ENCODE peak calls at places on chromosomes 5 and 9, in five cellular contexts. D, J, E, W and R are unnamed samples.

GRCh38 chr9:137665226-137665625 is 46.4 kb downstream of the EHMT1 start:
- DNase-seq in D (no peak), W (no peak), E (no peak), J (no peak), R (no peak)

GRCh38 chr5:154087260-154087659 is 48.5 kb downstream of the MFAP3 start:
- DNase-seq in D (no peak), E (no peak), W (no peak), J (no peak), R (no peak)

GRCh38 chr9:82555408-82555807 is 507.5 kb downstream of the RASEF start:
- DNase-seq in W (no peak), J (no peak), E (no peak), D (no peak), R (no peak)

GRCh38 chr9:38263534-38263933 is 129.0 kb upstream of the ALDH1B1 start:
- DNase-seq in D (no peak), J (no peak), W (peak), E (no peak), R (no peak)

GRCh38 chr9:16119861-16120641 is 567.2 kb downstream of the CCDC171 start:
- DNase-seq in W (no peak), J (no peak), E (peak), D (no peak), R (no peak)

GRCh38 chr5:132266836-132267160 is 9.3 kb downstream of the PDLIM4 start:
- DNase-seq in E (no peak), J (no peak), W (no peak), D (no peak), R (no peak)

GRCh38 chr5:176787676-176788075 is 22.7 kb upstream of the UNC5A start:
- DNase-seq in W (no peak), D (no peak), E (no peak), J (no peak), R (no peak)

GRCh38 chr5:154110781-154111180 is 72.0 kb downstream of the MFAP3 start:
- DNase-seq in D (no peak), E (no peak), W (no peak), J (no peak), R (no peak)

GRCh38 chr5:149471406-149472183 is 79.6 kb downstream of the CSNK1A1 start:
- DNase-seq in E (peak), J (no peak), W (peak), D (peak), R (no peak)

GRCh38 chr5:96641368-96641767 is 20.8 kb upstream of the CAST start:
- DNase-seq in E (no peak), D (no peak), J (no peak), W (peak), R (no peak)

GRCh38 chr5:13735686-13736085 is 208.8 kb downstream of the DNAH5 start:
- DNase-seq in E (no peak), J (no peak), W (no peak), D (no peak), R (no peak)

GRCh38 chr5:75006821-75007536 is 45.4 kb downstream of the GCNT4 start:
- DNase-seq in J (no peak), D (no peak), E (no peak), W (no peak), R (no peak)

GRCh38 chr5:10914741-10915480 is 153.9 kb upstream of the DAP start:
- DNase-seq in J (no peak), E (no peak), W (no peak), D (no peak), R (no peak)

GRCh38 chr5:134554319-134555222 is 29.1 kb downstream of the JADE2 start:
- DNase-seq in E (peak), J (peak), W (peak), D (peak), R (peak)

GRCh38 chr9:114319147-114319546 is 3.8 kb upstream of the ORM1 start:
- DNase-seq in W (no peak), D (no peak), E (no peak), J (no peak), R (no peak)

GRCh38 chr9:120441446-120442279 is 138.3 kb downstream of the CDK5RAP2 start:
- DNase-seq in E (no peak), W (peak), J (peak), D (no peak), R (no peak)

GRCh38 chr5:57368010-57368409 is 114.6 kb downstream of the ACTBL2 start:
- DNase-seq in W (no peak), J (peak), E (no peak), D (no peak), R (no peak)

GRCh38 chr5:2205596-2205995 is 322.9 kb upstream of the IRX4 start:
- DNase-seq in E (no peak), J (no peak), W (no peak), D (no peak), R (no peak)

GRCh38 chr9:114220129-114220541 is 64.8 kb downstream of the COL27A1 start:
- DNase-seq in E (no peak), D (peak), J (peak), W (peak), R (no peak)

GRCh38 chr5:6419340-6419852 is 29.3 kb upstream of the UBE2QL1 start:
- DNase-seq in J (no peak), W (no peak), D (no peak), E (peak), R (no peak)

GRCh38 chr5:111997308-111998159 is 240.5 kb upstream of the NREP start:
- DNase-seq in J (peak), D (no peak), W (peak), E (peak), R (no peak)

GRCh38 chr5:149271717-149272558 is at the start of gene AFAP1L1:
- DNase-seq in W (no peak), D (peak), E (peak), J (no peak), R (peak)

GRCh38 chr5:135990518-135991240 is 35.9 kb upstream of the LECT2 start:
- DNase-seq in W (no peak), E (no peak), D (no peak), J (no peak), R (no peak)

GRCh38 chr9:96050048-96050875 is 174.8 kb downstream of the ERCC6L2 start:
- DNase-seq in W (no peak), J (no peak), E (no peak), D (no peak), R (no peak)

GRCh38 chr5:36613771-36614656 is 7.6 kb downstream of the SLC1A3 start:
- DNase-seq in E (no peak), W (no peak), D (no peak), J (no peak), R (no peak)

GRCh38 chr5:6166698-6167394 is 211.5 kb downstream of the MED10 start:
- DNase-seq in D (no peak), W (no peak), E (no peak), J (no peak), R (no peak)

GRCh38 chr5:149056611-149057165 is 6.2 kb downstream of the SH3TC2 start:
- DNase-seq in E (no peak), W (peak), D (no peak), J (no peak), R (no peak)

GRCh38 chr5:128196791-128197190 is 113.2 kb downstream of the SLC12A2 start:
- DNase-seq in J (no peak), D (no peak), E (no peak), W (peak), R (no peak)

GRCh38 chr5:149870697-149871096 is 73.9 kb downstream of the PDE6A start:
- DNase-seq in J (no peak), D (no peak), E (no peak), W (no peak), R (no peak)

GRCh38 chr5:177405805-177406204 is 3.6 kb downstream of the F12 start:
- DNase-seq in J (no peak), D (peak), W (no peak), E (no peak), R (no peak)

GRCh38 chr5:113427871-113428574 is 6.8 kb downstream of the TSSK1B start:
- DNase-seq in W (no peak), J (no peak), D (no peak), E (peak), R (no peak)

GRCh38 chr5:124648902-124649467 is 97.5 kb downstream of the ZNF608 start:
- DNase-seq in D (no peak), E (no peak), W (no peak), J (no peak), R (no peak)

GRCh38 chr9:129979346-129979745 is 63.6 kb downstream of the FNBP1 start:
- DNase-seq in W (no peak), E (no peak), D (no peak), J (no peak), R (no peak)

GRCh38 chr5:177027665-177028064 is 5.2 kb downstream of the ZNF346 start:
- DNase-seq in W (no peak), E (no peak), D (no peak), J (no peak), R (no peak)

GRCh38 chr5:35939639-35940038 is 1.2 kb upstream of the CAPSL start:
- DNase-seq in W (no peak), E (no peak), D (no peak), J (no peak), R (no peak)

DNA sequence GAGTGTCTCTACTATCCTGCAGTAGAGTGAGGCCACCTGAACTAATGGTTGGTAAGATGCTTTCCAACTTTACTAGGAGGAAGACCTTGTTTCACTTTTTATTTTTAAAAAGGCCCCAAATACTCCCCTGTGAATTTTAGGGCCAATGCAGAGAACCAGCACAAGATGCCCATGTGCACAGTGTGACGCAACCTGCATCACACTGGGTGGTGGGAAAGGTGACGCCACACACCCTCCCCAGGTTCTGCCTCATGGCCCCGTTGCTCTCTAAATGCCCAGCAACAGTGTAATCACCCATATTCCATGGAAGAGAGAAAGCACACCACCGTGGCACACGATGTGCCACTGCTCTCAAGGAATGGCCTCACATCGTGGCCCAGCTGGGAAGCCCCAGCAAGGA is 6.4 kb downstream of the SURF4 start:
- DNase-seq in J (no peak), W (no peak), E (no peak), D (no peak), R (no peak)
- H3K27ac ChIP-seq in J (no peak), W (no peak), E (peak), D (peak), R (no peak)

GRCh38 chr9:136607334-136607919 is 55.3 kb upstream of the EGFL7 start:
- DNase-seq in D (no peak), W (no peak), E (no peak), J (no peak), R (no peak)

GRCh38 chr9:136604823-136605525 is 57.7 kb upstream of the EGFL7 start:
- DNase-seq in D (peak), E (no peak), W (no peak), J (no peak), R (no peak)

GRCh38 chr9:136603901-136604816 is 58.3 kb upstream of the NOTCH1 start:
- DNase-seq in D (peak), W (no peak), E (no peak), J (no peak), R (peak)

GRCh38 chr9:136606687-136607333 is 55.9 kb upstream of the EGFL7 start:
- DNase-seq in J (no peak), E (no peak), D (peak), W (no peak), R (no peak)

GRCh38 chr9:136605966-136606365 is 56.8 kb upstream of the EGFL7 start:
- DNase-seq in W (no peak), E (no peak), D (no peak), J (no peak), R (peak)
- H3K27ac ChIP-seq in W (no peak), E (peak), D (peak), J (no peak), R (no peak)

GRCh38 chr9:88266416-88266815 is 121.8 kb upstream of the SPIN1 start:
- DNase-seq in E (peak), D (no peak), W (no peak), J (peak), R (no peak)
- H3K27ac ChIP-seq in E (no peak), D (no peak), W (no peak), J (no peak), R (no peak)

DNA sequence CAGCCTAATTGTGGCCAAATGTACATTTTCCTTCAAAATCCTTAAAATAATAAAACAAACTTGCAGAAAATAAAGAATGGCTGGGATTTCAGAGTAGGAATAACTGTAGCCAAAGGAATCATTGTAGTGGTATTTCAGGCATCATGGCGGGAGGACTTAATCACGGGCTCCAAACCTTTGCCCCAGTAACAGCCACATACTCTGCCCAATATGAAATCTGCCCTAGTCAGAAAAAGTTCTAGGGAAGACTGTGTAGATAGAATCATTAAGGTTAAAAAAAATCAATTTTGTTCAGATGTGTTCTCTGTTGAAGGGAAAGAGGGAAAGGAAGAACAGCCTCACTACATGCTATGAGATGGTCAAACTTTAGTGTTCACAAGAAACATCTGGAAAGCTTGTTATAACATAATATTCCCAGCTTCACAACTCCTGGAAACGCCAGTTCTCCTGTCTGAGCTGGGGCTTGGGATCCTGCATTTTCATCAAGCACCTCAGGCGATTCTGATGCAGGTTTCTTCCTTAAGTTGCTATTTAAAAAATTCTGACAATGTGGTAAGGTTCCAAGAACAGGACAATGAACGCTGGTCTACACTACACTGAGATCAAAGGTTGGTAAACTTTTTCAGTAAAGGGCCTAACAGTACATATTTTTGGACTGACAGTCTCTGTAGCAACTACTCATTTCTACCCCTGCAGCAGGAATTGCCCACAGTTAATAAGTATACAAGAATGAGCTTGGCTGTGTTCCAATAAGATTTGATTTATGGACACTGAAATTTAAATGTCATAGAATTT is 87.9 kb downstream of the CEMIP2 start:
- DNase-seq in J (no peak), E (peak), W (peak), D (no peak), R (no peak)
- H3K27ac ChIP-seq in J (peak), E (no peak), W (peak), D (peak), R (no peak)

DNA sequence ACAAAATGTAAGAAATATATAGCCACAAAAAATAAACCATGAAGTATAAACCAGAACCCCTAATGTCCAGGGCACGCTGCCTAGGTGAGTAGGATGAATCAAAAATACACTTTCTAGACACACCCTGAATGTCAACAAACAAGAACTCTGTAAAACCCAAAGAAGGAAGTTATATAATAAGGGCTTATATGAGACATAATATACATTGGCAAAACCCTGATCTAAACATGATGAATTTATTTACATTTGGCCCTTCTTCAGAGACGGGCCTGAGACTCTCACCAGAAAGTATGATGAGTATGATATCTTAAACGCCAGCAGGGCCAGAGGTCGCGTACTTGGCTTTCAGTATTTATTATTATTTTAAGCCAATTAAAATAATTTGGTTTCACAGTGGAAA is 125.1 kb upstream of the FST start:
- DNase-seq in D (no peak), W (peak), J (no peak), E (no peak), R (no peak)
- H3K27ac ChIP-seq in D (no peak), W (no peak), J (no peak), E (no peak), R (no peak)

DNA sequence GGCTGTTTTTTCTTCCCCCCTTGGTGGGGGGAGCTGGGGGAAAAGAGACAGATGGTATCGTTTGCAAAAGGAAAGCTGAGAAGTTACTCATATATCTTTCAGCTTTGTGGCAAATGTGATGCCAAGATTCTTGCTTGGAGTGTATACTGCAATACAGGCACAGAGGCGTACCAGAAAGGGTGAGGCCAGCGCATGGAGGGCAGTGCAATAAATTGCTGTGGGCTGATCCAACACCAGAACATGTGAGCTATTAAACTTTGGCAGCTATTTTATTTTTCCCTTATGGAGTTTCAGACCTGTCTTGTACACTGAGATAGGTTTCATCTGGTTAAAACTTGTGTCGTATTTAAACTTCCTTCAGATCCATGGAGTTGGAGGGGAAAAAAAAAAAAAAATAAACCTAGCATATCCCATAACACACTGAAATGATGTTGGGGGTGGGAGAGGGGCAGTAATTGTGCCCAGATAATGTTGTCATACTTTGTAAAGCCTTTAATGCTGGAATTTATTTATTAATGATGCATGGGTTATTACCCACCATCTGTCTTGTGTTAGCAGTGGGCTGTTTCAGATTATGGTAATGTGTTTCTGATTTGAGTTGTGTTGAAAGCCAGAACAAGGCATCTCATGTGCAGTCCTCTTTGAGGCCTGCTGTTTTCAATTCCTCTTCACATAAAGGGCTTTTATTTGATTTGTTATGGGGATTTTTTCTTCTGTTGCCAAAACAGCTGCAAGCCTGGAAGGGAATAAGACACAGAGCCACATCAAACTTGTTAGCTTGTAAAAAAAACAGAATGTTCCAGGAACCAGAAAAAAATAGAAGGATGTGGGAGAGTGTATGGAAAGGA is 891.3 kb downstream of the TLE1 start:
- DNase-seq in J (peak), D (peak), W (peak), E (no peak), R (no peak)
- H3K27ac ChIP-seq in J (no peak), D (peak), W (no peak), E (no peak), R (peak)

DNA sequence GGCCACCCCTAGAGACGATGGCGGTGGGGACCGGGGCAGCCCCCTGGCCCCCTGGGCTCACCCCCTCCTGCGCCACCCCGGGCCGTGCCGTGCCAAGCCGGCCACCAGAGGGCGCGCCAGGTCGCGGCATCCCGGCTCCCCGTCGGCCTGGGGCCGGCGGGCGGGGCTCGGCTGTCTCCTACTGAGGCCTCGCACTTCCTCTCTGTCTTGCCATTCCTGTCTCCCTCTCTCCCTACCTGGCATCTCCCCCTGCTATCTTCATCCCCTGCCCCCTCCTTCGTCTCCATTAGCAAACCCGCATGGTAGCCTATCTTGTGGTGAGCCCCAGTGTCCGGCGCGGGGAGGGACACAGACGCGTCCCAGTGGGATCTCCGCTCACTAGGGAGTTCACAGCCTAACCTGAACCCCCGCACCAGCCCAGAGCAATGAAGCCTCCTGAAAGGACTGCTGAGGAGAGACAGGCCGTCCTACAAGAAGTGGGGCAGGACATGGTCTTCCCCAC is 29.8 kb upstream of the FABP6 start:
- DNase-seq in J (no peak), E (peak), W (peak), D (peak), R (peak)
- H3K27ac ChIP-seq in J (no peak), E (no peak), W (no peak), D (peak), R (no peak)

GRCh38 chr9:20540169-20540863 is 82.0 kb downstream of the MLLT3 start:
- DNase-seq in D (no peak), E (no peak), J (no peak), W (no peak), R (no peak)

GRCh38 chr9:20537269-20537668 is 85.0 kb downstream of the MLLT3 start:
- DNase-seq in W (no peak), E (no peak), D (no peak), J (no peak), R (no peak)

GRCh38 chr9:20538092-20538491 is 84.2 kb downstream of the MLLT3 start:
- DNase-seq in J (no peak), E (no peak), W (no peak), D (no peak), R (no peak)

DNA sequence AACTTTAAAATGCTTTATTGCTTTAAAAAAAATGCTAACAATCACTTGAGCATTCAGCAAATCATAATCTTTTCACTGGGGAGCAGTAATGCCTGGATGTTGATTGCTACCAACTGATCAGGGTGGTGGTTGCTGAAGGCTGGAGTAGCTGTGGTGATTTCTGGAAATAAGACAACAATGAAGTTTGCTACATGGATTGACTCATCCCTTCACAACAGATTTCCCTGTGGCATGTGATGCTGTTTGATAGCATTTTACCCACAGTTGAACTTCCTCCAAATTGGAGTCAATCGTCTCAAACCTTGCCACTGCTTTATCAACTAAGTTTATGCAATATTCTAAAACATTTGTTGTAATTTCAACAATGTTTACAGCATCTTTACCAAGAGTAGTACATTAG is 83.3 kb downstream of the MLLT3 start:
- DNase-seq in E (no peak), W (peak), J (no peak), D (no peak), R (no peak)
- H3K27ac ChIP-seq in E (no peak), W (no peak), J (no peak), D (no peak), R (no peak)